ENCODE peak calls at places on chromosomes 7 and 10, in six cellular contexts. K is GM10248, G is BE2C, A is fibroblast of the aortic adventitia, J is heart left ventricle, R is kidney epithelial cell. H is an unnamed sample.

GRCh38 chr7:91503934-91504575 is 239.8 kb downstream of the FZD1 start:
- DNase-seq in K (no peak), G (no peak), A (peak; percentile 85), J (no peak), R (no peak), H (no peak)

GRCh38 chr7:76262683-76263402 is 39.6 kb upstream of the HSPB1 start:
- DNase-seq in K (peak; percentile 61), G (peak; percentile 87), A (peak; percentile 69), J (no peak), R (peak; percentile 10), H (no peak)

GRCh38 chr10:3071405-3072198 is 4.3 kb downstream of the PFKP start:
- DNase-seq in K (no peak), G (no peak), A (no peak), J (no peak), R (peak; percentile 97), H (no peak)

GRCh38 chr7:33757563-33758165 is 147.7 kb upstream of the BMPER start:
- DNase-seq in K (peak; percentile 19), G (peak; percentile 32), A (peak; percentile 76), J (no peak), R (no peak), H (no peak)

GRCh38 chr7:32591938-32592337 is 96.6 kb downstream of the AVL9 start:
- DNase-seq in K (no peak), G (no peak), A (no peak), J (no peak), R (no peak), H (no peak)

GRCh38 chr10:27482984-27483956 is 20.8 kb upstream of the RAB18 start:
- DNase-seq in K (no peak), G (no peak), A (peak; percentile 21), J (no peak), R (peak; percentile 12), H (no peak)

GRCh38 chr7:22109761-22110160 is 164.1 kb upstream of the CDCA7L start:
- DNase-seq in K (peak; percentile 35), G (peak; percentile 54), A (peak; percentile 53), J (no peak), R (no peak), H (no peak)

GRCh38 chr7:138951953-138952352 is 29.2 kb downstream of the KIAA1549 start:
- DNase-seq in K (no peak), G (peak; percentile 39), A (no peak), J (no peak), R (peak; percentile 56), H (no peak)

GRCh38 chr10:71383972-71384687 is 12.6 kb upstream of the CDH23 start:
- DNase-seq in K (peak; percentile 79), G (peak; percentile 83), A (peak; percentile 41), J (peak; percentile 71), R (no peak), H (no peak)

GRCh38 chr7:152451356-152451755 is 15.6 kb upstream of the KMT2C start:
- DNase-seq in K (no peak), G (no peak), A (no peak), J (no peak), R (no peak), H (no peak)